ENCODE peak calls at places on chromosomes 5 and 9, in five cellular contexts. Z is PC-3, F is A673, I is right atrium auricular region, C is GM23248. M is an unnamed sample. For H3K27me3, the result is how much of the 10 kb centered on the place peaks cover.

GRCh38 chr5:68074048-68074632 is 141.4 kb upstream of the PIK3R1 start:
- DNase-seq in Z (no peak), F (no peak), I (no peak), C (no peak), M (peak)

GRCh38 chr5:7047862-7048261 is 334.6 kb downstream of the TENT4A start:
- DNase-seq in Z (no peak), F (no peak), I (no peak), C (no peak), M (no peak)

GRCh38 chr9:124001865-124002525 is 9.6 kb upstream of the LHX2 start:
- DNase-seq in Z (no peak), F (no peak), I (no peak), C (no peak), M (no peak)

GRCh38 chr9:95727947-95728546 is 147.4 kb upstream of the ERCC6L2 start:
- DNase-seq in Z (no peak), F (no peak), I (no peak), C (no peak), M (no peak)

GRCh38 chr9:121692606-121693505 is 41.4 kb downstream of the DAB2IP start:
- DNase-seq in Z (peak), F (peak), I (no peak), C (peak), M (peak)

GRCh38 chr5:124669956-124670671 is 76.3 kb downstream of the ZNF608 start:
- DNase-seq in Z (no peak), F (no peak), I (no peak), C (peak), M (no peak)

GRCh38 chr9:69086312-69086711 is 50.8 kb downstream of the FXN start:
- DNase-seq in Z (no peak), F (no peak), I (no peak), C (no peak), M (no peak)

GRCh38 chr9:12681620-12682019 is 11.6 kb upstream of the TYRP1 start:
- DNase-seq in Z (peak), F (no peak), I (no peak), C (peak), M (peak)

GRCh38 chr5:141694479-141694878 is 12.4 kb upstream of the ARAP3 start:
- DNase-seq in Z (no peak), F (no peak), I (no peak), C (no peak), M (no peak)

GRCh38 chr5:146334074-146334533 is 4.5 kb upstream of the POU4F3 start:
- DNase-seq in Z (no peak), F (no peak), I (no peak), C (no peak), M (no peak)
- H3K27me3 ChIP-seq in Z (half or more), F (half or more), I (under half), C (half or more), M (half or more)

DNA sequence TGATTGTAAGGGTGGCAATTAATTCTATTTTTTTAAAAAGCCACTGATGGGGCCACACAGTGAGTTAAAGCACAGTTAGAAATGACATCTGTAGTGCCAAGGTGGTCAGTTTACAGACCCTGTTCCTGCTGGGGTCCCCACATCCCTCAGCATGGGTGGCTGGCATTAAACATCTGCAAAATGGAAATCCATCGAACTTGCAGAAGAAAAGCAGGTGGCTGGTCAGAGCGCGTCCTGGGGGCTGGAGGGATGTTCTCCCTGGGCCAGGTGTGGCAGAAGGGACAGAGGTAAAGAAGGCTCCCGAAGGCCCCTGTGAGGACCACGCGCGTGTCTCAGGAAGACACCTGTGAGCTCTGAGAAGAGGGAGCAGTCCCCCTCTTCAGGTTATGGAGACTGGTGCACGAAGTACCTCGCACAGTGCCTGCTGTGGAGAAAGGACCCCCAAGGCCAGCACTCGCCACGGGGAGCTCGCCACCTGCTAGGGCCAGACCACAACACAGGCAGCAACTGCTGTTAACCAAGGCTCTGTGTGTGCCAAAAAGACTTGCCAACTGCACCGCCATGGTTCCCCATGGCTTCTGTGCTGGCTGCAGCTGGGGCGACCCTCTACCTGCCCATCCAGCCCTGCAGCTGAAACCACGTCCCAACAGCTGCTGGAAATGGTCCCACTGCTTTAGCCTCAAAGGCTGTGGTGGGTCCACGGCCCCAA is 65.2 kb downstream of the RASGEF1C start:
- DNase-seq in Z (no peak), F (no peak), I (peak), C (no peak), M (no peak)
- H3K27me3 ChIP-seq in Z (under half), F (under half), I (under half), C (under half), M (under half)

DNA sequence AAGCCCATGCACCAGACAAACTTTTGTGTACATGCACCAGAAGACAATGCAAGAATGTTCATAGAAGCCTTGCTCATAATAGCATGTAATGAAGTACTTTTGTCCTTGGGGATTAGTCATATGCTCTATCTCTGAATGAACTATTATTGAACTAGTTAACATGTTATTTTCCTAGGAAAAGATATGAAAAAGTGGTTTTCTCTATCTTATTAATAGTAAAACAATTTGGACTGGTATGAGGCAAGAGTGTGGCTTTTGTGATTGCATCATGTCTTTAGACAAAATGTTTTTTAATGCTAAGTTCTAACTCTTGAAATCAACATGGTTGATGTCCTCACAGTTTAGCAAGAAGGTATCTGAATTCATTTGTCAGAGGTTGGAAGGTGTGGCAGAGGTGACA is 55.7 kb upstream of the SPDL1 start:
- DNase-seq in Z (no peak), F (no peak), I (no peak), C (peak), M (peak)
- H3K27me3 ChIP-seq in Z (under half), F (under half), I (under half), C (under half), M (under half)

GRCh38 chr5:154482528-154483449 is 4.8 kb upstream of the HAND1 start:
- DNase-seq in Z (no peak), F (no peak), I (no peak), C (no peak), M (no peak)

GRCh38 chr5:154481584-154482381 is 3.8 kb upstream of the HAND1 start:
- DNase-seq in Z (no peak), F (no peak), I (no peak), C (no peak), M (no peak)

GRCh38 chr5:154485092-154485491 is 7.1 kb upstream of the HAND1 start:
- DNase-seq in Z (no peak), F (no peak), I (no peak), C (no peak), M (no peak)

GRCh38 chr5:154484393-154484944 is 6.4 kb upstream of the HAND1 start:
- DNase-seq in Z (no peak), F (no peak), I (no peak), C (no peak), M (no peak)

DNA sequence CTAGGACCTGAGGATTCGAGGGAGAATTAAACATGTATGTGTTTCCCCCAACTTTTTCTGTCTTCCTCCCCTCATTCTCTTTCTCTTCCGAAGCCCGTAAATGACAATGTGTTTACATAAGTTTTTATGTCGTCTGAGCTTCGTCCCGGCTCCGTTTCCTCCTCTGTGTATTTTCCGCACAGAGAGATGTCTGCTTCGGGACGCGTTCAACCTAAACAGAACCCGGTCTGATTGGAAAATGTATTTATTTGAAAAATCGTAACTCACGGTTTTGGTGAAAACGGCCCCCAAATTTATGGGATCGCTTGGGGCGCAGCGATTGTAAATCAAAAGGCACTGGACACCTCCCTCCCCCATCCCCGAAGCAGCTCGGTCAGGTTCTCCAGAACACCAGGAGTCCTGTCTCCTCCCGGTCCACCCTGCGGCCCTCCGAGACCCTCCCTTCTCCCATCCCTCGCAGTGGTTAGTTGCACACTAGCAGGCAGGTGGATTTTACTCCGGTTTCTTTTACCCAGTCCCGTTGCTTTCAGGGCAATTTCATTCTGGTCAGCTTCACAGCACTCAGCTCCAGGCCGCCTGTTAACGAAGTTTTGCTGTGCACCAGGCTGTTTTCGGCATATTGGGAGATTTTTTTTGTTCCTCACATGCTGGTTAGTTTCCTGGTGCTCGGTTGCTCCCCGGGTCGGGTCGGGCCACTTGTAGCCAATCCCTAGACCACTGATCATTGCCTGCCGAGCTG is 5.8 kb upstream of the HAND1 start:
- DNase-seq in Z (no peak), F (no peak), I (no peak), C (no peak), M (no peak)
- H3K27me3 ChIP-seq in Z (half or more), F (half or more), I (half or more), C (half or more), M (half or more)

GRCh38 chr5:180160215-180160614 is 48.8 kb downstream of the RASGEF1C start:
- DNase-seq in Z (no peak), F (no peak), I (peak), C (no peak), M (no peak)

GRCh38 chr5:180157866-180158265 is 51.1 kb downstream of the RASGEF1C start:
- DNase-seq in Z (no peak), F (no peak), I (peak), C (no peak), M (no peak)

GRCh38 chr5:180161420-180162303 is 47.3 kb downstream of the RASGEF1C start:
- DNase-seq in Z (no peak), F (no peak), I (peak), C (no peak), M (no peak)

GRCh38 chr5:180160822-180161221 is 48.2 kb downstream of the RASGEF1C start:
- DNase-seq in Z (no peak), F (no peak), I (peak), C (no peak), M (no peak)

DNA sequence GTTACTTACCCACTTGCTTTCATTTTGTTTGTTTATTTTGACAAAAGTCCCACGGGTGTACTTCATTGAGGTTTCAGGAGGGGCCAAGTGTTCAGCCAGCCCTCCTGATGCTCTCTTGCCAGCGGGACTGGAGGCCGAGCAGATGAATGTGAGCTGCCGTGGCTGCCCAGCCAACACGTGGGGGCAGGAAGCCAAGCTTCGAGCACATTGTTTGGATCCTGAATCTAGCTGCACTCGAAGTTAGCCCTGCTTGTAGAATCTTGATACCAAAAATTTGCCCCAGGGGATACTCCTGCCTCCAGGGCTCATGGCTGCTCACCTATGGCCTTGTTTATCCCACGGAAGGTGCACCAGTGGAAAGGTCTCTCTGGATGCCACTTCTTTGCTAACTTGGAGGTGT is 49.3 kb downstream of the RASGEF1C start:
- DNase-seq in Z (no peak), F (no peak), I (peak), C (peak), M (no peak)
- H3K27me3 ChIP-seq in Z (under half), F (under half), I (under half), C (under half), M (under half)

DNA sequence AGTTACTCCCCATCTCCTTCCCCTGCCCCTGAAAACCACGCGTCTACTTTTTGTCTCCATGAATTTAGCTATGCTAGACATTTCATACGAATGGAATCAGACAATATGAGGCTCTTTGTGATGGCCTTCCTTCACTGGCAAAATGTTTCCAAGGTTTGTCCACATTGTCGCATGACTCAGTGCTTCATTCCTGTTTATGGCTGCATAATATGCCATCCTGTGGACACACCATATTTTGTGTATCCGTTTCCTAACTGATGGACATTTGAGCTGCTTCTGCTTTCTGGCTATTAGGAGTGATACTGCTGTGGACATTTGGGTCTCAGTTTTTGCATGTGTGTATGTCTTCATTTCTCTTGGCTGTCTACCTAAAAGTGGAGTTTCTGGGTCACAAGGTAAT is 14.5 kb downstream of the NTNG2 start:
- DNase-seq in Z (no peak), F (no peak), I (no peak), C (no peak), M (no peak)
- H3K27me3 ChIP-seq in Z (under half), F (under half), I (under half), C (under half), M (half or more)

GRCh38 chr5:135468541-135468940 is 16.4 kb upstream of the TIFAB start:
- DNase-seq in Z (no peak), F (no peak), I (no peak), C (no peak), M (no peak)

GRCh38 chr5:135468086-135468485 is 15.9 kb upstream of the TIFAB start:
- DNase-seq in Z (no peak), F (no peak), I (no peak), C (no peak), M (no peak)

GRCh38 chr5:135465391-135466122 is 13.4 kb upstream of the TIFAB start:
- DNase-seq in Z (no peak), F (no peak), I (no peak), C (no peak), M (no peak)

GRCh38 chr5:135466178-135467050 is 14.3 kb upstream of the TIFAB start:
- DNase-seq in Z (peak), F (peak), I (peak), C (peak), M (peak)

GRCh38 chr5:135467051-135467625 is 15.0 kb upstream of the TIFAB start:
- DNase-seq in Z (no peak), F (no peak), I (no peak), C (no peak), M (no peak)
- H3K27me3 ChIP-seq in Z (under half), F (half or more), I (under half), C (under half), M (half or more)

GRCh38 chr9:135085830-135086546 is 1.5 kb upstream of the OLFM1 start:
- DNase-seq in Z (peak), F (peak), I (peak), C (peak), M (peak)
- H3K27me3 ChIP-seq in Z (under half), F (under half), I (under half), C (under half), M (half or more)

DNA sequence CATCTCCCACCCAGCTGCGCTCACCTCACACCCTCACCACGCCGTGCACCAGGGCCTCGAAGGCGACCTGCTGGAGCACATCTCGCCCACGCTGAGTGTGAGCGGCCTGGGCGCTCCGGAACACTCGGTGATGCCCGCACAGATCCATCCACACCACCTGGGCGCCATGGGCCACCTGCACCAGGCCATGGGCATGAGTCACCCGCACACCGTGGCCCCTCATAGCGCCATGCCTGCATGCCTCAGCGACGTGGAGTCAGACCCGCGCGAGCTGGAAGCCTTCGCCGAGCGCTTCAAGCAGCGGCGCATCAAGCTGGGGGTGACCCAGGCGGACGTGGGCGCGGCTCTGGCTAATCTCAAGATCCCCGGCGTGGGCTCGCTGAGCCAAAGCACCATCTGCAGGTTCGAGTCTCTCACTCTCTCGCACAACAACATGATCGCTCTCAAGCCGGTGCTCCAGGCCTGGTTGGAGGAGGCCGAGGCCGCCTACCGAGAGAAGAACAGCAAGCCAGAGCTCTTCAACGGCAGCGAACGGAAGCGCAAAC is 1.1 kb downstream of the POU4F3 start:
- DNase-seq in Z (no peak), F (no peak), I (no peak), C (no peak), M (no peak)
- H3K27me3 ChIP-seq in Z (half or more), F (half or more), I (under half), C (half or more), M (half or more)